ENCODE peak calls at places on chromosome 12, in four cellular contexts. D, M, I and Y are unnamed samples.

GRCh38 chr12:229441-230191 is 15.7 kb upstream of the SLC6A12 start:
- DNase-seq in D (no peak), I (no peak), M (no peak), Y (no peak)

GRCh38 chr12:123934829-123935228 is 37.8 kb downstream of the CCDC92 start:
- DNase-seq in I (no peak), D (no peak), M (no peak), Y (no peak)

GRCh38 chr12:2555487-2556082 is 239.2 kb upstream of the FKBP4 start:
- DNase-seq in M (no peak), D (no peak), I (no peak), Y (no peak)

GRCh38 chr12:101172316-101172715 is 37.7 kb downstream of the SLC5A8 start:
- DNase-seq in M (peak; percentile 21), I (no peak), D (no peak), Y (peak; percentile 16)

GRCh38 chr12:52351196-52352059 is 15.9 kb downstream of the KRT85 start:
- DNase-seq in M (no peak), D (no peak), I (peak; percentile 60), Y (no peak)

GRCh38 chr12:3033538-3033865 is 43.7 kb upstream of the TSPAN9 start:
- DNase-seq in D (no peak), M (no peak), I (no peak), Y (no peak)

GRCh38 chr12:78290606-78291345 is 460.1 kb downstream of the NAV3 start:
- DNase-seq in D (no peak), M (no peak), I (no peak), Y (no peak)

GRCh38 chr12:132066345-132066685 is 77.8 kb downstream of the DDX51 start:
- DNase-seq in I (peak; percentile 88), M (peak; percentile 33), D (no peak), Y (no peak)

GRCh38 chr12:8687846-8688601 is 9.8 kb upstream of the RIMKLB start:
- DNase-seq in M (peak; percentile 29), I (peak; percentile 15), D (peak; percentile 50), Y (no peak)

GRCh38 chr12:124733086-124733485 is 130.6 kb downstream of the SCARB1 start:
- DNase-seq in D (no peak), I (no peak), M (no peak), Y (no peak)

GRCh38 chr12:41365653-41366131 is 177.6 kb downstream of the PDZRN4 start:
- DNase-seq in D (no peak), M (no peak), I (no peak), Y (no peak)

GRCh38 chr12:103909811-103910210 is 20.4 kb upstream of the HSP90B1 start:
- DNase-seq in M (no peak), I (no peak), D (no peak), Y (no peak)

GRCh38 chr12:58915634-58916033 is 4.7 kb downstream of the LRIG3 start:
- DNase-seq in D (peak; percentile 25), I (no peak), M (peak; percentile 66), Y (no peak)

GRCh38 chr12:78156751-78157150 is 326.1 kb downstream of the NAV3 start:
- DNase-seq in I (no peak), M (no peak), D (no peak), Y (no peak)

GRCh38 chr12:68954811-68955210 is 21.8 kb upstream of the CPM start:
- DNase-seq in D (no peak), M (no peak), I (no peak), Y (no peak)

GRCh38 chr12:117076410-117077372 is 22.5 kb downstream of the TESC start:
- DNase-seq in M (no peak), D (no peak), I (peak; percentile 80), Y (no peak)

GRCh38 chr12:63989301-63989845 is 144.9 kb downstream of the SRGAP1 start:
- DNase-seq in M (no peak), D (no peak), I (no peak), Y (no peak)

GRCh38 chr12:116887897-116888296 is 6.7 kb upstream of the HRK start:
- DNase-seq in M (no peak), D (no peak), I (no peak), Y (no peak)

GRCh38 chr12:116400671-116401357 is 123.3 kb upstream of the MED13L start:
- DNase-seq in M (no peak), D (no peak), I (no peak), Y (no peak)

GRCh38 chr12:84637926-84638325 is 274.7 kb downstream of the SLC6A15 start:
- DNase-seq in I (no peak), M (no peak), D (no peak), Y (no peak)

GRCh38 chr12:3964404-3964803 is 91.2 kb upstream of the PARP11 start:
- DNase-seq in I (no peak), M (no peak), D (no peak), Y (peak; percentile 61)

GRCh38 chr12:111297703-111298426 is 71.0 kb downstream of the PHETA1 start:
- DNase-seq in I (no peak), M (no peak), D (no peak), Y (no peak)

GRCh38 chr12:110546339-110546738 is 36.8 kb downstream of the PPTC7 start:
- DNase-seq in D (no peak), I (no peak), M (no peak), Y (no peak)

GRCh38 chr12:52401926-52402325 is 4.2 kb downstream of the KRT82 start:
- DNase-seq in D (no peak), M (no peak), I (no peak), Y (no peak)

GRCh38 chr12:132489078-132489601 is 811 bp upstream of the FBRSL1 start:
- DNase-seq in I (peak; percentile 59), D (peak; percentile 71), M (peak; percentile 68), Y (peak; percentile 22)

GRCh38 chr12:132156926-132157325 is 12.7 kb downstream of the NOC4L start:
- DNase-seq in I (no peak), M (no peak), D (no peak), Y (no peak)

GRCh38 chr12:106743270-106743988 is 31.1 kb upstream of the RIC8B start:
- DNase-seq in D (no peak), I (no peak), M (no peak), Y (no peak)

GRCh38 chr12:93572712-93573551 is 457 bp downstream of the SOCS2 start:
- DNase-seq in M (peak; percentile 41), I (peak; percentile 61), D (peak; percentile 46), Y (peak; percentile 48)

GRCh38 chr12:100717733-100718067 is 76.9 kb upstream of the ANO4 start:
- DNase-seq in D (peak; percentile 10), M (no peak), I (no peak), Y (no peak)

GRCh38 chr12:103441437-103442186 is 54.2 kb downstream of the C12orf42 start:
- DNase-seq in D (no peak), I (peak; percentile 7), M (peak; percentile 25), Y (no peak)

GRCh38 chr12:122243965-122244364 is 18.1 kb upstream of the DIABLO start:
- DNase-seq in M (no peak), I (no peak), D (no peak), Y (no peak)

GRCh38 chr12:128863957-128864356 is 10.7 kb downstream of the GLT1D1 start:
- DNase-seq in D (no peak), M (no peak), I (no peak), Y (no peak)

GRCh38 chr12:117342682-117343081 is 18.7 kb downstream of the NOS1 start:
- DNase-seq in I (no peak), D (no peak), M (no peak), Y (no peak)

GRCh38 chr12:91892081-91892855 is 253.4 kb downstream of the BTG1 start:
- DNase-seq in I (no peak), D (no peak), M (no peak), Y (no peak)

GRCh38 chr12:28683371-28683770 is 465.7 kb upstream of the FAR2 start:
- DNase-seq in I (no peak), M (no peak), D (no peak), Y (no peak)

DNA sequence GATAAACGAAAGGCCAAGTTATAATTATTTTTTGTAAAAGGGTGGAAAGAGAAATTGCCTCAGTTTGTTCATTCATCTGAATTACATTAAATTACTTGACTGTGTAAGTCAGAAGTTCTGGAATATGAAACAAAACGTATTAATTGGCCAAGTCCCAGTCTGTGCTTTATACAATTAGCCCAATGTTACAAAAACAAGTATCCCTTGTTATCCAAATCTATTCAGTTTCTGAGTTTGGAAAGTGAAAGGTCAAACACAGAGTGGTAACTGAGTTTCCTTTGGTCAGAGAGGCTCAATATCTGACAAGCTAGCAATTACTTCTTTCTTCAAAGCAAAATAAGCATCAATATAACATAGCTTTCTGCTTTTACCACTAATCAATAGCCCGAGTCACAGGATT is 62.6 kb downstream of the SPPL3 start:
- DNase-seq in D (no peak), I (no peak), M (no peak), Y (no peak)
- H3K27me3 ChIP-seq in D (no peaks in the 10 kb centered on the region), I (no peaks in the 10 kb centered on the region), M (no peaks in the 10 kb centered on the region), Y (no peaks in the 10 kb centered on the region)

DNA sequence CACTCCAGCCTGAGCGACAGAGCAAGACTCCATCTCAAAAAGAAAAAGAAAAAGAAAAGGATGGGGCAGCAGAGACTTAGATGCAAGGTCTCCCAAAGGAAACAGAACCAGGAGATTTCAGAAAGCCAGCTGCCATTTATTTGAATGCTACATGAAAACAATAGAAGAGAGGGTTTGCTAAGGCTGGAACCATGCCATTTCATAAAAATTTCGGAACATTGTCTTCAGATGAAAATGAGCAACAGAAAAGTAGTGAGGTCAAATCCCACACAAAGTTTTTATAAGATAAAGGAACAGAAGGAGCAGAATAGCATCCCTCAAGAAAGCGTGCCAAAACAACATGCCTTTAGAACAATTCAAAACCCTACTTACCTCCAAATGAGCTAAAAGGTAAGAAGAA is 175.3 kb downstream of the ETV6 start:
- DNase-seq in M (no peak), I (no peak), D (no peak), Y (no peak)
- H3K4me1 ChIP-seq in M (peaks cover 36% of the 10 kb centered on the region), I (peaks cover 47% of the 10 kb centered on the region), D (peaks cover 13% of the 10 kb centered on the region), Y (no peaks in the 10 kb centered on the region)

DNA sequence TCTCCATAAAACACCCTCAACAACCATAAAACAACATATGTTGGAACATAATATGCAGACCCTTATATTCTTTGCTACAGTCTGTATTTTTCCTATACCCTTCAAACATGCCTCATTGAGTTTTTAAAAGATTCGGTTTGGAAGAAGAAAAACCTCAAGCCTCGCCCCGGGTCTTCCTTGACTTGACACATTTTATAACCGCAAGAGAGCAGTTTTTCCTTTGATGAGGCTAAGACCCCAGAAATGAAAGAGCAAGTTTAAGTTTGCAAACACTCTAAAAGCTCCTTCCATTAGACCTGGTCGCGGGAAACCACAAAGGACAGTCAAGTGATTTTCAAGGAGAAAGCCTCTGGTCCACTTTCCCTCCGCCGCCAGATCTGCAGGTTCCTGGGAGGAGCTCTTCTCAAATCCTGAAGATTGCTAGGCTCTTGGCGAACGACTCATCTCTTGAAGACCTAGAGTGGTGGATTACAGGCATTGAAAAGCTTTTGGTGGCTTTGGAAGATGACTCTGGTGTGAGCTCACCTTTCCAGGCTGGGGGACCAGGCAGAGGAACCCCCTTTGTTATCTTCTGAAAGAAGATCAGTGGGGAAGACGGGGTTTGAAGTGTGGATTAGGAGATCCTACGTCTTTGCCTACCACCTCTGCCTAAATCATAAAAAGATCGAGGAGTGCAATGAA is at the start of gene ASCL4:
- DNase-seq in I (peak; percentile 67), D (no peak), M (no peak), Y (no peak)
- H3K27me3 ChIP-seq in I (peaks cover 7% of the 10 kb centered on the region), D (no peaks in the 10 kb centered on the region), M (peaks cover 64% of the 10 kb centered on the region), Y (no peaks in the 10 kb centered on the region)

GRCh38 chr12:27585739-27586265 is 61.8 kb downstream of the PPFIBP1 start:
- DNase-seq in D (no peak), M (no peak), I (no peak), Y (no peak)

GRCh38 chr12:27592548-27592947 is 68.5 kb downstream of the PPFIBP1 start:
- DNase-seq in D (no peak), M (no peak), I (no peak), Y (no peak)

GRCh38 chr12:27593266-27593665 is 69.3 kb downstream of the PPFIBP1 start:
- DNase-seq in I (no peak), M (no peak), D (no peak), Y (no peak)

GRCh38 chr12:27589419-27589818 is 65.4 kb downstream of the PPFIBP1 start:
- DNase-seq in D (no peak), I (no peak), M (no peak), Y (no peak)

GRCh38 chr12:27588786-27589185 is 64.8 kb downstream of the PPFIBP1 start:
- DNase-seq in I (no peak), M (no peak), D (no peak), Y (no peak)
- H3K4me1 ChIP-seq in I (no peaks in the 10 kb centered on the region), M (no peaks in the 10 kb centered on the region), D (peaks cover 8% of the 10 kb centered on the region), Y (peaks cover 25% of the 10 kb centered on the region)